ENCODE peak calls at places on chromosomes 2 and 18, in six cellular contexts. A is body of pancreas, D is GM12878, L is stomach, N is breast epithelium, U is adrenal gland. J is an unnamed sample.

GRCh38 chr2:197322729-197323720 is 12.4 kb upstream of the ANKRD44 start:
- DNase-seq in A (no peak), D (no peak), L (no peak), N (no peak), U (no peak), J (no peak)

GRCh38 chr2:145906356-145906755 is 1386.4 kb upstream of the ZEB2 start:
- DNase-seq in A (no peak), D (no peak), L (no peak), N (no peak), U (no peak), J (no peak)

GRCh38 chr18:45551417-45551816 is 63.9 kb upstream of the SLC14A2 start:
- DNase-seq in A (no peak), D (no peak), L (no peak), N (no peak), U (no peak), J (no peak)

GRCh38 chr2:144560254-144560653 is 40.3 kb upstream of the ZEB2 start:
- DNase-seq in A (no peak), D (no peak), L (no peak), N (no peak), U (no peak), J (no peak)

GRCh38 chr18:63346031-63346430 is 21.0 kb downstream of the KDSR start:
- DNase-seq in A (no peak), D (no peak), L (no peak), N (no peak), U (peak; percentile 77), J (peak; percentile 49)

GRCh38 chr2:45643543-45644542 is 7.6 kb upstream of the PRKCE start:
- DNase-seq in A (peak; percentile 71), D (no peak), L (peak; percentile 79), N (peak; percentile 69), U (peak; percentile 48), J (peak; percentile 74)

GRCh38 chr2:15844099-15844801 is 96.1 kb upstream of the MYCN start:
- DNase-seq in A (no peak), D (no peak), L (no peak), N (no peak), U (no peak), J (no peak)

GRCh38 chr2:11375689-11376027 is 31.2 kb upstream of the ROCK2 start:
- DNase-seq in A (no peak), D (no peak), L (no peak), N (no peak), U (no peak), J (no peak)

GRCh38 chr2:98664323-98664722 is 55.9 kb downstream of the UNC50 start:
- DNase-seq in A (no peak), D (no peak), L (no peak), N (no peak), U (no peak), J (no peak)

GRCh38 chr2:171523339-171523931 is 1.2 kb downstream of the CYBRD1 start:
- DNase-seq in A (peak; percentile 33), D (no peak), L (peak; percentile 63), N (peak; percentile 82), U (peak; percentile 85), J (peak; percentile 79)

GRCh38 chr2:7256377-7256776 is 339.2 kb downstream of the RNF144A start:
- DNase-seq in A (no peak), D (no peak), L (no peak), N (no peak), U (no peak), J (no peak)

GRCh38 chr2:236319036-236319435 is 54.8 kb upstream of the ASB18 start:
- DNase-seq in A (no peak), D (no peak), L (no peak), N (no peak), U (no peak), J (no peak)

GRCh38 chr2:86617738-86618137 is 5.9 kb downstream of the RNF103 start:
- DNase-seq in A (no peak), D (no peak), L (no peak), N (no peak), U (no peak), J (no peak)

GRCh38 chr2:56195563-56195962 is 11.8 kb downstream of the CCDC85A start:
- DNase-seq in A (no peak), D (no peak), L (no peak), N (no peak), U (no peak), J (no peak)

GRCh38 chr2:1504311-1504750 is 91.1 kb downstream of the TPO start:
- DNase-seq in A (no peak), D (no peak), L (no peak), N (peak; percentile 44), U (no peak), J (no peak)

GRCh38 chr2:46460241-46460921 is 19.0 kb upstream of the TMEM247 start:
- DNase-seq in A (peak; percentile 31), D (no peak), L (peak; percentile 33), N (no peak), U (peak; percentile 65), J (peak; percentile 48)

GRCh38 chr18:25233582-25234362 is 118.2 kb downstream of the ZNF521 start:
- DNase-seq in A (no peak), D (no peak), L (no peak), N (no peak), U (no peak), J (no peak)

GRCh38 chr2:131488306-131489205 is 3.6 kb downstream of the MZT2A start:
- DNase-seq in A (no peak), D (no peak), L (no peak), N (no peak), U (no peak), J (no peak)

GRCh38 chr2:70979626-70980025 is 1.2 kb downstream of the ANKRD53 start:
- DNase-seq in A (no peak), D (no peak), L (no peak), N (peak; percentile 48), U (peak; percentile 14), J (peak; percentile 16)

GRCh38 chr2:186440506-186440905 is 45.6 kb upstream of the ZC3H15 start:
- DNase-seq in A (no peak), D (no peak), L (no peak), N (no peak), U (no peak), J (no peak)

GRCh38 chr18:48488388-48488850 is 50.4 kb upstream of the CTIF start:
- DNase-seq in A (peak; percentile 81), D (no peak), L (peak; percentile 95), N (peak; percentile 70), U (peak; percentile 95), J (peak; percentile 38)

GRCh38 chr18:70086085-70086484 is 119.4 kb downstream of the RTTN start:
- DNase-seq in A (no peak), D (no peak), L (no peak), N (no peak), U (no peak), J (no peak)

GRCh38 chr18:70082430-70082829 is 123.1 kb downstream of the RTTN start:
- DNase-seq in A (no peak), D (no peak), L (no peak), N (no peak), U (no peak), J (no peak)

GRCh38 chr18:70085641-70086040 is 119.8 kb downstream of the RTTN start:
- DNase-seq in A (no peak), D (no peak), L (no peak), N (no peak), U (no peak), J (no peak)
- H3K36me3 ChIP-seq in A (no peaks in the 10 kb centered on the region), D (peaks cover 1% of the 10 kb centered on the region), L (peaks cover 4% of the 10 kb centered on the region), N (no peaks in the 10 kb centered on the region), U (no peaks in the 10 kb centered on the region), J (no peaks in the 10 kb centered on the region)

DNA sequence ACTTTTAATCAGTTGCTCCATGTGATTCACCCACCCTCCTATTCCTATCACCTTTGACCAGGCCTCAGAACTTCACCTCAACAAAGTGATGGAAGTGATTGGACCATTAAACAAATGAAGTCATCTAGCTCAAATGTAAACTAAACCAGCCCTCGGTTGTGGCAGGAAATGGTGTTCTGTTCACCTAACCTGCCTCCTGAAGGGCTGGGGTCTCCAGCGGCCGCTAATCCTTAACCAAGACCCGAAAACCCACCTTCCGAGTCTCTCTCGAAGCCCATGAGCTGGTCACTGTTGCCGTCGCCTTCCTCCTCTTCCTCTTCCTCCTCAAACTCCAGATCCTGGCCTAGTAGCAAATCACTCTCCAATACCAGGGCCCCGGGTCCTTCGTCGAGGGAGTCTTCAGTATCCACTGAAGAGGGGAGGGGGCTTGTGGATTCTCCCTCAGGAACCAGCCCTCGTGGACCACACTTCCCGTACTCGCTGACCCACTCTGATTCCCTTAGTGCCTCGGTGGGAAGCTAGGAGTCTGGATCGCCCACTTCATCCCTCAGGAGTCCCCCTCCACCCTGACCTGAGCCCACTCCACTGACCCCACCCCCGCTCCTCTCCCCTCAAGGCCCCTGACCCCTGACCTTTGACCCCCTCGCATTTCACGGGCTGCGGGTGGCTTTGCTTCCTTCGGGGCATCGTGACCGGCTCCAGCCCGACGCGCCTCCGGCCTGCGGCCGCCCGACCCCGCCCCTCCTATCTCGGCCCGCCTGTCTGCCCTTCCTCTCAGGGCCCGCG is 501 bp downstream of the ZNF513 start:
- DNase-seq in A (peak; percentile 63), D (no peak), L (peak; percentile 40), N (no peak), U (peak; percentile 84), J (peak; percentile 70)
- TF ChIP-seq POLR2A in A (no peak), D (no peak), L (no peak), N (no peak), U (peak; percentile 17), J (no peak)

DNA sequence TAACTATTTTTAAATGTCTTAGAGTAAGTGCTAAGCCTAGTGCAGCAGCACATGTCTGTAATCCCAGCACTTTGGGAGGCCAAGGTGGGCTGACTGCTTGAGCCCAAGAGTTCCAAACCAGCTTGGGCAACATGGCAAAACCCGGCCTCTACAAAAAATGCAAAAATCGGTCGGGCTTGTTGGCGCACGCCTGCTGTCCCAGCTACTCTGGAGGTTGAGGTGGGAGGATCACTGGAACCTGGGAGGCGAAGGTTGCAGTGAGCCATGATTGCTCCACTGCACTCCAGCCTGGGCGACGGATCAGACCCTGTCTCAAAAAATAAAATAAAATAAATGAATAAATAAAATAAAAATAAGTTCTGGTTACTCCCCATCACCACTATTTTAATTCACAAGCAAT is 783.4 kb downstream of the ERBB4 start:
- DNase-seq in A (no peak), D (no peak), L (no peak), N (no peak), U (no peak), J (no peak)
- H3K9me3 ChIP-seq in A (no peaks in the 10 kb centered on the region), D (no peaks in the 10 kb centered on the region), L (no peaks in the 10 kb centered on the region), N (no peaks in the 10 kb centered on the region), U (no peaks in the 10 kb centered on the region), J (no peaks in the 10 kb centered on the region)

GRCh38 chr2:127511917-127512316 is 14.4 kb downstream of the IWS1 start:
- DNase-seq in A (no peak), D (no peak), L (no peak), N (no peak), U (no peak), J (no peak)

GRCh38 chr2:127508621-127509034 is 17.7 kb downstream of the IWS1 start:
- DNase-seq in A (peak; percentile 55), D (no peak), L (peak; percentile 53), N (no peak), U (peak; percentile 94), J (peak; percentile 48)

GRCh38 chr2:127511090-127511489 is 15.2 kb downstream of the IWS1 start:
- DNase-seq in A (no peak), D (no peak), L (no peak), N (no peak), U (no peak), J (no peak)

GRCh38 chr2:127508025-127508620 is 18.2 kb downstream of the IWS1 start:
- DNase-seq in A (no peak), D (no peak), L (no peak), N (no peak), U (no peak), J (no peak)

DNA sequence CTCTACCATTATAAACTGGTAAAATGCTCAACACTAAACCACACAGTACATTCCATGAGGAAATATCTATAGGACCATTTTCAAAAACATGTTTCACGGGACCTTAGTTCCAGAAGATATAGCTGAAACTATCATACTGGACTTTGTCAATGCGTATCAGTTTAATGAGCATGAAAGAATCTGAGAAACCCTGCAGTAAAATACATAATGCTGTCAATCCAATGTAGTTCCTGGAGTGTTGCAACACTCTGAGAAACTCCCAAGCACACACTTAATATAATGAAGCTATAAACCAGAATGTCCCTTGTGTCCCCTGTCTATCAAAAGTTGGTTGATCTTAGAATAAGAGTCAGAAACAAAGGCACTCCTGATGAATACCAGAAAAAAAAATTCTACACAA is 16.2 kb downstream of the IWS1 start:
- DNase-seq in A (no peak), D (no peak), L (no peak), N (no peak), U (no peak), J (no peak)
- H3K36me3 ChIP-seq in A (no peaks in the 10 kb centered on the region), D (peaks cover 10% of the 10 kb centered on the region), L (peaks cover 3% of the 10 kb centered on the region), N (no peaks in the 10 kb centered on the region), U (peaks cover 8% of the 10 kb centered on the region), J (no peaks in the 10 kb centered on the region)

J was measured in uterus.